ENCODE peak calls at places on chromosomes 3 and 15, in six cellular contexts. One of them, this sample, is unnamed.

GRCh38 chr15:57213783-57214366 is 162.4 kb upstream of the CGNL1 start:
- DNase-seq in dermis blood vessel endothelial cell: peak
- DNase-seq in COR-L47: peak
- DNase-seq in RWPE1: peak
- DNase-seq in neuronal stem cell: peak
- DNase-seq in EL: peak
- DNase-seq in this sample: peak

GRCh38 chr3:45078910-45079522 is 52.9 kb downstream of the CLEC3B start:
- DNase-seq in neuronal stem cell: no peak
- DNase-seq in RWPE1: no peak
- DNase-seq in COR-L47: no peak
- DNase-seq in dermis blood vessel endothelial cell: peak
- DNase-seq in EL: no peak
- DNase-seq in this sample: no peak

GRCh38 chr3:114179575-114179974 is 723 bp upstream of the DRD3 start:
- DNase-seq in EL: peak
- DNase-seq in neuronal stem cell: no peak
- DNase-seq in RWPE1: no peak
- DNase-seq in dermis blood vessel endothelial cell: peak
- DNase-seq in COR-L47: peak
- DNase-seq in this sample: peak

GRCh38 chr3:174440350-174440716 is 418.8 kb upstream of the NAALADL2 start:
- DNase-seq in neuronal stem cell: no peak
- DNase-seq in COR-L47: peak
- DNase-seq in RWPE1: peak
- DNase-seq in dermis blood vessel endothelial cell: peak
- DNase-seq in EL: no peak
- DNase-seq in this sample: peak

GRCh38 chr3:159929181-159929893 is 59.3 kb upstream of the IL12A start:
- DNase-seq in EL: peak
- DNase-seq in neuronal stem cell: no peak
- DNase-seq in dermis blood vessel endothelial cell: peak
- DNase-seq in COR-L47: peak
- DNase-seq in RWPE1: peak
- DNase-seq in this sample: peak

GRCh38 chr3:3196148-3196861 is 16.8 kb upstream of the CRBN start:
- DNase-seq in dermis blood vessel endothelial cell: peak
- DNase-seq in EL: no peak
- DNase-seq in neuronal stem cell: no peak
- DNase-seq in RWPE1: peak
- DNase-seq in COR-L47: no peak
- DNase-seq in this sample: peak

GRCh38 chr3:29513236-29513635 is 232.4 kb downstream of the RBMS3 start:
- DNase-seq in neuronal stem cell: no peak
- DNase-seq in dermis blood vessel endothelial cell: peak
- DNase-seq in COR-L47: no peak
- DNase-seq in EL: peak
- DNase-seq in RWPE1: no peak
- DNase-seq in this sample: no peak

GRCh38 chr3:119611664-119612063 is 14.0 kb downstream of the PLA1A start:
- DNase-seq in RWPE1: no peak
- DNase-seq in dermis blood vessel endothelial cell: no peak
- DNase-seq in COR-L47: no peak
- DNase-seq in EL: no peak
- DNase-seq in neuronal stem cell: no peak
- DNase-seq in this sample: no peak

GRCh38 chr15:39573844-39574243 is 7.0 kb upstream of the THBS1 start:
- DNase-seq in dermis blood vessel endothelial cell: peak
- DNase-seq in neuronal stem cell: no peak
- DNase-seq in COR-L47: no peak
- DNase-seq in RWPE1: no peak
- DNase-seq in EL: peak
- DNase-seq in this sample: no peak

GRCh38 chr3:45688194-45688881 is 858 bp upstream of the SACM1L start:
- DNase-seq in EL: peak
- DNase-seq in COR-L47: peak
- DNase-seq in dermis blood vessel endothelial cell: peak
- DNase-seq in RWPE1: peak
- DNase-seq in neuronal stem cell: peak
- DNase-seq in this sample: peak

GRCh38 chr15:60340207-60340921 is 57.4 kb downstream of the ANXA2 start:
- DNase-seq in dermis blood vessel endothelial cell: no peak
- DNase-seq in EL: peak
- DNase-seq in neuronal stem cell: no peak
- DNase-seq in COR-L47: no peak
- DNase-seq in RWPE1: no peak
- DNase-seq in this sample: no peak

GRCh38 chr3:115550285-115550741 is 73.0 kb upstream of the GAP43 start:
- DNase-seq in COR-L47: no peak
- DNase-seq in neuronal stem cell: no peak
- DNase-seq in EL: no peak
- DNase-seq in RWPE1: no peak
- DNase-seq in dermis blood vessel endothelial cell: no peak
- DNase-seq in this sample: no peak

GRCh38 chr15:25693321-25694237 is 169.5 kb downstream of the ATP10A start:
- DNase-seq in COR-L47: no peak
- DNase-seq in dermis blood vessel endothelial cell: no peak
- DNase-seq in RWPE1: no peak
- DNase-seq in EL: peak
- DNase-seq in neuronal stem cell: peak
- DNase-seq in this sample: no peak

GRCh38 chr15:28260722-28261121 is 61.3 kb downstream of the HERC2 start:
- DNase-seq in EL: no peak
- DNase-seq in dermis blood vessel endothelial cell: peak
- DNase-seq in neuronal stem cell: no peak
- DNase-seq in COR-L47: no peak
- DNase-seq in RWPE1: no peak
- DNase-seq in this sample: no peak